ENCODE peak calls at places on chromosomes 4 and X, in seven cellular contexts. V, J, H, A, B, X and N are unnamed samples.

GRCh38 chr4:141711211-141711610 is 74.8 kb downstream of the IL15 start:
- DNase-seq in V (no peak), J (peak), H (peak), A (peak), B (no peak), X (no peak), N (peak)

GRCh38 chrX:106927700-106928099 is 7.5 kb downstream of the CLDN2 start:
- DNase-seq in V (no peak), J (no peak), H (no peak), A (no peak), B (no peak), X (no peak), N (no peak)

GRCh38 chrX:14616876-14617275 is 87.5 kb downstream of the GLRA2 start:
- DNase-seq in V (no peak), J (no peak), H (no peak), A (no peak), B (no peak), X (no peak), N (no peak)

GRCh38 chr4:90540536-90540935 is 413.3 kb downstream of the CCSER1 start:
- DNase-seq in V (no peak), J (no peak), H (no peak), A (no peak), B (no peak), X (no peak), N (no peak)

GRCh38 chr4:165761968-165762367 is 111.1 kb upstream of the TLL1 start:
- DNase-seq in V (no peak), J (no peak), H (no peak), A (no peak), B (no peak), X (no peak), N (no peak)

GRCh38 chr4:95446204-95446603 is 102.6 kb downstream of the UNC5C start:
- DNase-seq in V (no peak), J (no peak), H (no peak), A (no peak), B (no peak), X (no peak), N (no peak)

GRCh38 chrX:2629316-2630168 is 61.6 kb upstream of the CD99 start:
- DNase-seq in V (no peak), J (no peak), H (no peak), A (no peak), B (peak), X (peak), N (no peak)

GRCh38 chrX:41542151-41542935 is 95.2 kb downstream of the NYX start:
- DNase-seq in V (no peak), J (peak), H (no peak), A (no peak), B (no peak), X (no peak), N (peak)

GRCh38 chrX:99172958-99173357 is 1237.1 kb downstream of the PCDH19 start:
- DNase-seq in V (no peak), J (peak), H (peak), A (no peak), B (no peak), X (no peak), N (no peak)

GRCh38 chr4:40038972-40039371 is 17.7 kb upstream of the N4BP2 start:
- DNase-seq in V (no peak), J (no peak), H (no peak), A (peak), B (no peak), X (no peak), N (no peak)

GRCh38 chr4:27474691-27475090 is 614.0 kb downstream of the STIM2 start:
- DNase-seq in V (no peak), J (no peak), H (no peak), A (peak), B (no peak), X (no peak), N (no peak)

GRCh38 chrX:123085311-123085940 is 98.7 kb upstream of the GRIA3 start:
- DNase-seq in V (no peak), J (peak), H (peak), A (no peak), B (no peak), X (no peak), N (no peak)

GRCh38 chr4:38757945-38758344 is 24.8 kb downstream of the TLR10 start:
- DNase-seq in V (peak), J (peak), H (peak), A (peak), B (peak), X (peak), N (peak)

GRCh38 chrX:40663880-40664630 is 16.7 kb upstream of the CXorf38 start:
- DNase-seq in V (no peak), J (peak), H (peak), A (peak), B (no peak), X (no peak), N (peak)

GRCh38 chr4:155675709-155676429 is 9.2 kb downstream of the GUCY1A1 start:
- DNase-seq in V (no peak), J (no peak), H (peak), A (peak), B (peak), X (no peak), N (no peak)

GRCh38 chr4:98686847-98687246 is 28.4 kb upstream of the TSPAN5 start:
- DNase-seq in V (no peak), J (no peak), H (no peak), A (no peak), B (no peak), X (no peak), N (no peak)

GRCh38 chrX:73855546-73855945 is 292.5 kb downstream of the CHIC1 start:
- DNase-seq in V (peak), J (peak), H (peak), A (peak), B (peak), X (peak), N (peak)

GRCh38 chr4:187387709-187388108 is 607.9 kb upstream of the ZFP42 start:
- DNase-seq in V (no peak), J (no peak), H (no peak), A (peak), B (no peak), X (no peak), N (peak)

GRCh38 chr4:130747842-130748241 is 1651.9 kb downstream of the C4orf33 start:
- DNase-seq in V (peak), J (peak), H (no peak), A (peak), B (peak), X (peak), N (no peak)

GRCh38 chrX:12825801-12826200 is 34.6 kb downstream of the PRPS2 start:
- DNase-seq in V (peak), J (no peak), H (no peak), A (peak), B (no peak), X (no peak), N (no peak)

GRCh38 chrX:8870411-8870810 is 69.2 kb upstream of the FAM9A start:
- DNase-seq in V (no peak), J (no peak), H (no peak), A (no peak), B (no peak), X (no peak), N (no peak)

GRCh38 chrX:31871989-31872388 is 800.1 kb upstream of the FTHL17 start:
- DNase-seq in V (no peak), J (peak), H (peak), A (no peak), B (no peak), X (no peak), N (no peak)

GRCh38 chr4:149645790-149646189 is 169.9 kb downstream of the IQCM start:
- DNase-seq in V (no peak), J (peak), H (peak), A (peak), B (no peak), X (no peak), N (peak)

GRCh38 chrX:68719181-68719903 is 71.9 kb downstream of the STARD8 start:
- DNase-seq in V (no peak), J (no peak), H (no peak), A (no peak), B (no peak), X (no peak), N (no peak)

GRCh38 chr4:70291341-70291740 is 43.4 kb upstream of the CABS1 start:
- DNase-seq in V (no peak), J (no peak), H (no peak), A (no peak), B (peak), X (no peak), N (no peak)

GRCh38 chr4:68176500-68176899 is 46.8 kb upstream of the TMPRSS11F start:
- DNase-seq in V (no peak), J (no peak), H (no peak), A (peak), B (no peak), X (peak), N (peak)

GRCh38 chrX:129139837-129140679 is 383.2 kb downstream of the SMARCA1 start:
- DNase-seq in V (no peak), J (no peak), H (no peak), A (peak), B (no peak), X (no peak), N (no peak)

GRCh38 chr4:53644607-53645006 is 53.3 kb upstream of the LNX1 start:
- DNase-seq in V (no peak), J (no peak), H (no peak), A (peak), B (no peak), X (no peak), N (peak)

GRCh38 chr4:139030614-139031235 is 15.1 kb downstream of the NOCT start:
- DNase-seq in V (peak), J (peak), H (peak), A (peak), B (peak), X (peak), N (peak)

GRCh38 chr4:92968556-92968955 is 664.8 kb downstream of the GRID2 start:
- DNase-seq in V (no peak), J (no peak), H (no peak), A (no peak), B (no peak), X (no peak), N (no peak)

GRCh38 chrX:72258174-72258573 is 18.9 kb downstream of the RPS4X start:
- DNase-seq in V (no peak), J (no peak), H (no peak), A (peak), B (no peak), X (no peak), N (peak)

GRCh38 chr4:42750091-42750490 is 93.2 kb upstream of the ATP8A1 start:
- DNase-seq in V (no peak), J (peak), H (no peak), A (peak), B (peak), X (peak), N (peak)

GRCh38 chr4:119041951-119042560 is 93.6 kb upstream of the MYOZ2 start:
- DNase-seq in V (peak), J (peak), H (peak), A (peak), B (peak), X (peak), N (peak)

GRCh38 chr4:170090667-170091052 is 904 bp upstream of the AADAT start:
- DNase-seq in V (no peak), J (no peak), H (no peak), A (peak), B (no peak), X (no peak), N (no peak)

GRCh38 chrX:48824066-48824465 is 2.2 kb upstream of the ERAS start:
- DNase-seq in V (no peak), J (no peak), H (no peak), A (no peak), B (no peak), X (no peak), N (no peak)

GRCh38 chr4:65546882-65547281 is 123.4 kb downstream of the EPHA5 start:
- DNase-seq in V (no peak), J (no peak), H (no peak), A (no peak), B (no peak), X (no peak), N (no peak)

GRCh38 chr4:8260656-8261111 is 8.9 kb upstream of the HTRA3 start:
- DNase-seq in V (no peak), J (peak), H (no peak), A (peak), B (no peak), X (no peak), N (peak)
- H2AFZ ChIP-seq in V (no peak), J (peak), H (no peak), A (no peak), B (no peak), X (no peak), N (no peak)

GRCh38 chrX:53630261-53630660 is 56.3 kb downstream of the HUWE1 start:
- DNase-seq in V (no peak), J (no peak), H (no peak), A (no peak), B (no peak), X (no peak), N (no peak)
- TF ChIP-seq CTCF in V (no peak), J (no peak), H (no peak), A (no peak), B (no peak), X (no peak), N (no peak)

GRCh38 chr4:103144926-103145325 is 45.3 kb upstream of the BDH2 start:
- DNase-seq in V (no peak), J (no peak), H (no peak), A (no peak), B (no peak), X (no peak), N (no peak)

GRCh38 chr4:103152381-103152780 is 45.8 kb downstream of the CENPE start:
- DNase-seq in V (no peak), J (no peak), H (no peak), A (peak), B (no peak), X (no peak), N (no peak)

GRCh38 chr4:103156107-103156506 is 42.0 kb downstream of the CENPE start:
- DNase-seq in V (no peak), J (no peak), H (no peak), A (no peak), B (no peak), X (no peak), N (no peak)

GRCh38 chr4:103150677-103151076 is 47.5 kb downstream of the CENPE start:
- DNase-seq in V (no peak), J (no peak), H (no peak), A (peak), B (no peak), X (no peak), N (no peak)
- TF ChIP-seq EZH2phosphoT487 in V (no peak), J (no peak), H (no peak), A (no peak), B (no peak), X (no peak), N (no peak)

GRCh38 chr4:160956875-160957274 is 1206.9 kb downstream of the FSTL5 start:
- DNase-seq in V (no peak), J (no peak), H (no peak), A (no peak), B (peak), X (no peak), N (no peak)
- H2AFZ ChIP-seq in V (no peak), J (no peak), H (no peak), A (no peak), B (peak), X (no peak), N (no peak)

GRCh38 chr4:151455212-151455611 is 46.2 kb downstream of the FHIP1A start:
- DNase-seq in V (no peak), J (peak), H (peak), A (no peak), B (no peak), X (no peak), N (no peak)
- TF ChIP-seq CTCF in V (peak), J (peak), H (no peak), A (peak), B (no peak), X (no peak), N (no peak)

GRCh38 chr4:97507587-97508245 is 635.6 kb downstream of the STPG2 start:
- DNase-seq in V (no peak), J (peak), H (no peak), A (peak), B (no peak), X (no peak), N (no peak)
- TF ChIP-seq EZH2phosphoT487 in V (no peak), J (no peak), H (no peak), A (no peak), B (no peak), X (no peak), N (no peak)

DNA sequence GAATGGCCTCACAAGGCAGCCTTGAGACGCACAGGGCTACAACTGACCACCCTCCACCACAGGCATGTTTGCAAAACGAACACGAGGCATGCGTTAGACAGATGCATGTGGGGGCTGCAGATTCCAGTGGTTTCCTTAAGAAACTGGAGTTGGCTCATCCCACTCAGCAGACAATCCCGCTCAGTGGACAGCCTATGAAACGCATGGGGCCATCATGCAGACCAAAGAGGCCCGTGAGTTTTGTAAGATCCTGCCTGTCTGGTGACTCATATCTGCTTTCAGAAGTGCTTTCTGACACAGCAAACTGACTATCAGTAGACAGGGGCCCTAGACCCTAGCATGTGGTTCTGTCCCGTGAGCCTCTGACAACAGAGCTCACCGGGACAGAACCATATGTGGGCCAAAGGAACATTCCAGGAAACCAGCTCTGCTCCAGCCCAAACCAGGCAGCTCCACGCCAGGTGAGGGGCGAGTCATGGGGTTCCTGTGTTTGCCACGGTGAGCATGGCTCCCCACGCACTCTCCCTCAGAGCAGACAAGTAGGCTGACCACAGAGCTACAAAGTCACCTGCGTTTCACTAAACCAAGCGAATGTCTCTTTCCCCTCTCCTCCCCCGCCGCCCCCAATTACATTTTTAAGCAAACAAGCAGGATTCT is 74.4 kb downstream of the MTMR1 start:
- DNase-seq in V (no peak), J (no peak), H (no peak), A (peak), B (no peak), X (no peak), N (peak)
- H2AFZ ChIP-seq in V (no peak), J (no peak), H (no peak), A (no peak), B (no peak), X (no peak), N (no peak)

GRCh38 chrX:133437356-133437755 is 22.1 kb upstream of the GPC4 start:
- DNase-seq in V (no peak), J (peak), H (no peak), A (no peak), B (no peak), X (no peak), N (no peak)

GRCh38 chrX:133440081-133440796 is 24.9 kb upstream of the GPC4 start:
- DNase-seq in V (no peak), J (peak), H (peak), A (no peak), B (no peak), X (no peak), N (no peak)

GRCh38 chrX:133437771-133438170 is 22.5 kb upstream of the GPC4 start:
- DNase-seq in V (no peak), J (no peak), H (no peak), A (no peak), B (no peak), X (no peak), N (no peak)

GRCh38 chrX:133435544-133436124 is 20.3 kb upstream of the GPC4 start:
- DNase-seq in V (no peak), J (peak), H (peak), A (no peak), B (no peak), X (no peak), N (no peak)

DNA sequence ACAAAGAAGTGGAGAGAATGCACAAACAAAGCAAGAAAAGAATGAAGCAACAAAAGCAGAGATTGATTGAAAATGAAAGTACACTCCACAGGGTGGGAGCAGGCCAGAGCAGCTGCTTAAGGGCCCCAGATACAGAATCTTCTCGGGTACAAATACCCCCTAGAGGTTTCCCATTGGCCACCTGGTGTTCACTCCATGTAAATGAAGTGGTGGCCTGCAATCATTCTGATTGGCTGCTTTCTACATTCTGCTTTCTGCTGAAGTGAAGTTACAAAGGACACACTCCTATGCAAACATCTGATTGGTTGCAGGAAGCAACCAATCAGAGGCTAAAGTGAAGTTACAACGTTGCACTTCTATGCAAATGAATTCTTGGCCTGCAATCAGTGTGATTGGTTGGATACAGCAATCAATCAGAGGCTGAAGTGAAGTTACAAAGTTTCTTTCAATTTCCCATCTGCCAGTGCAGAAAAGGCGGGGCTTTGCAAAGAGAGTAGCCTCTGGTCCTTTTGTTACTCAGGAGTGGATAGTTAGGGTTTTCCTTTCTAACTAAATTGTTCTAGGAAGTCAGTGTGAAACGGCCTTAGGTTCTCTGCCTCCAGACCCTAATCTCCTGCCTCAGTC is 19.0 kb upstream of the GPC4 start:
- DNase-seq in V (no peak), J (peak), H (no peak), A (no peak), B (no peak), X (no peak), N (no peak)
- TF ChIP-seq CTCF in V (no peak), J (no peak), H (no peak), A (no peak), B (no peak), X (no peak), N (no peak)